ENCODE peak calls at places on chromosomes 7 and 10, in four cellular contexts. One of them, this sample, is unnamed.
A peak's percentile ranks its signal among the peaks of the same experiment; 100 is the strongest.

GRCh38 chr7:128860158-128861073 is 2.2 kb upstream of the ATP6V1F start:
- DNase-seq in fibroblast of lung: peak; percentile 78
- DNase-seq in RWPE2: no peak
- DNase-seq in upper lobe of right lung: no peak
- DNase-seq in this sample: no peak

GRCh38 chr7:142319970-142320369 is 62.1 kb upstream of the PRSS58 start:
- DNase-seq in upper lobe of right lung: no peak
- DNase-seq in RWPE2: no peak
- DNase-seq in fibroblast of lung: no peak
- DNase-seq in this sample: no peak

GRCh38 chr10:30017576-30017975 is 41.8 kb downstream of the JCAD start:
- DNase-seq in RWPE2: no peak
- DNase-seq in upper lobe of right lung: peak; percentile 5
- DNase-seq in fibroblast of lung: no peak
- DNase-seq in this sample: no peak

GRCh38 chr10:103915794-103916193 is 2.2 kb downstream of the STN1 start:
- DNase-seq in upper lobe of right lung: peak; percentile 61
- DNase-seq in RWPE2: no peak
- DNase-seq in fibroblast of lung: no peak
- DNase-seq in this sample: no peak

GRCh38 chr10:132163278-132163765 is 23.4 kb upstream of the DPYSL4 start:
- DNase-seq in upper lobe of right lung: no peak
- DNase-seq in fibroblast of lung: no peak
- DNase-seq in RWPE2: no peak
- DNase-seq in this sample: no peak

GRCh38 chr10:3931224-3931623 is 146.2 kb upstream of the KLF6 start:
- DNase-seq in fibroblast of lung: no peak
- DNase-seq in upper lobe of right lung: peak; percentile 50
- DNase-seq in RWPE2: no peak
- DNase-seq in this sample: no peak

GRCh38 chr7:96547371-96547811 is 162.3 kb downstream of the SEM1 start:
- DNase-seq in fibroblast of lung: no peak
- DNase-seq in RWPE2: no peak
- DNase-seq in upper lobe of right lung: no peak
- DNase-seq in this sample: no peak

GRCh38 chr7:115024276-115024675 is 102.4 kb downstream of the MDFIC start:
- DNase-seq in fibroblast of lung: no peak
- DNase-seq in RWPE2: no peak
- DNase-seq in upper lobe of right lung: no peak
- DNase-seq in this sample: no peak

GRCh38 chr10:96124230-96125141 is 5.6 kb upstream of the ZNF518A start:
- DNase-seq in upper lobe of right lung: peak; percentile 76
- DNase-seq in RWPE2: no peak
- DNase-seq in fibroblast of lung: peak; percentile 59
- DNase-seq in this sample: no peak

GRCh38 chr10:84902549-84902948 is 574.2 kb downstream of the CCSER2 start:
- DNase-seq in upper lobe of right lung: no peak
- DNase-seq in RWPE2: no peak
- DNase-seq in fibroblast of lung: no peak
- DNase-seq in this sample: no peak

GRCh38 chr10:23375366-23375765 is 30.8 kb upstream of the C10orf67 start:
- DNase-seq in fibroblast of lung: no peak
- DNase-seq in upper lobe of right lung: no peak
- DNase-seq in RWPE2: no peak
- DNase-seq in this sample: no peak

GRCh38 chr7:131546583-131547111 is 9.8 kb downstream of the PODXL start:
- DNase-seq in RWPE2: no peak
- DNase-seq in fibroblast of lung: no peak
- DNase-seq in upper lobe of right lung: no peak
- DNase-seq in this sample: no peak

GRCh38 chr10:80700252-80700651 is 162.6 kb downstream of the SH2D4B start:
- DNase-seq in upper lobe of right lung: no peak
- DNase-seq in fibroblast of lung: no peak
- DNase-seq in RWPE2: no peak
- DNase-seq in this sample: no peak

GRCh38 chr10:116669832-116670644 is 49.3 kb downstream of the PNLIPRP2 start:
- DNase-seq in RWPE2: no peak
- DNase-seq in fibroblast of lung: no peak
- DNase-seq in upper lobe of right lung: no peak
- DNase-seq in this sample: peak; percentile 61

GRCh38 chr7:39617010-39617409 is 6.4 kb upstream of the RALA start:
- DNase-seq in fibroblast of lung: no peak
- DNase-seq in RWPE2: no peak
- DNase-seq in upper lobe of right lung: no peak
- DNase-seq in this sample: no peak

GRCh38 chr10:21502371-21502765 is 23.1 kb downstream of the SKIDA1 start:
- DNase-seq in fibroblast of lung: no peak
- DNase-seq in upper lobe of right lung: no peak
- DNase-seq in RWPE2: no peak
- DNase-seq in this sample: no peak

GRCh38 chr10:62459072-62459471 is 84.9 kb downstream of the ZNF365 start:
- DNase-seq in RWPE2: no peak
- DNase-seq in fibroblast of lung: peak; percentile 75
- DNase-seq in upper lobe of right lung: no peak
- DNase-seq in this sample: no peak

GRCh38 chr7:82319674-82320118 is 123.9 kb downstream of the CACNA2D1 start:
- DNase-seq in RWPE2: no peak
- DNase-seq in upper lobe of right lung: peak; percentile 63
- DNase-seq in fibroblast of lung: peak; percentile 87
- DNase-seq in this sample: no peak

GRCh38 chr7:89975577-89975976 is 178.7 kb upstream of the STEAP1 start:
- DNase-seq in fibroblast of lung: no peak
- DNase-seq in RWPE2: no peak
- DNase-seq in upper lobe of right lung: no peak
- DNase-seq in this sample: no peak

GRCh38 chr7:98202367-98203195 is 8.7 kb upstream of the BHLHA15 start:
- DNase-seq in upper lobe of right lung: peak; percentile 56
- DNase-seq in fibroblast of lung: no peak
- DNase-seq in RWPE2: no peak
- DNase-seq in this sample: no peak

GRCh38 chr10:132011445-132011844 is 29.7 kb upstream of the BNIP3 start:
- DNase-seq in RWPE2: no peak
- DNase-seq in upper lobe of right lung: no peak
- DNase-seq in fibroblast of lung: no peak
- DNase-seq in this sample: no peak

GRCh38 chr7:129665013-129665401 is 53.5 kb downstream of the NRF1 start:
- DNase-seq in upper lobe of right lung: no peak
- DNase-seq in fibroblast of lung: peak; percentile 94
- DNase-seq in RWPE2: peak; percentile 90
- DNase-seq in this sample: no peak

GRCh38 chr7:91355680-91356435 is 91.6 kb downstream of the FZD1 start:
- DNase-seq in fibroblast of lung: no peak
- DNase-seq in upper lobe of right lung: no peak
- DNase-seq in RWPE2: no peak
- DNase-seq in this sample: no peak

GRCh38 chr7:147053761-147054160 is 937.2 kb downstream of the CNTNAP2 start:
- DNase-seq in RWPE2: no peak
- DNase-seq in upper lobe of right lung: no peak
- DNase-seq in fibroblast of lung: no peak
- DNase-seq in this sample: no peak

GRCh38 chr10:106479619-106480018 is 684.9 kb downstream of the SORCS1 start:
- DNase-seq in RWPE2: no peak
- DNase-seq in fibroblast of lung: no peak
- DNase-seq in upper lobe of right lung: no peak
- DNase-seq in this sample: no peak

GRCh38 chr10:132149261-132149660 is 37.5 kb upstream of the DPYSL4 start:
- DNase-seq in fibroblast of lung: no peak
- DNase-seq in upper lobe of right lung: no peak
- DNase-seq in RWPE2: no peak
- DNase-seq in this sample: no peak

GRCh38 chr7:27251513-27252306 is 9.1 kb downstream of the EVX1 start:
- DNase-seq in fibroblast of lung: no peak
- DNase-seq in upper lobe of right lung: no peak
- DNase-seq in RWPE2: no peak
- DNase-seq in this sample: no peak

GRCh38 chr10:106285199-106285598 is 879.3 kb downstream of the SORCS1 start:
- DNase-seq in RWPE2: no peak
- DNase-seq in fibroblast of lung: no peak
- DNase-seq in upper lobe of right lung: no peak
- DNase-seq in this sample: no peak

GRCh38 chr10:123093489-123093888 is 42.3 kb upstream of the HMX3 start:
- DNase-seq in RWPE2: no peak
- DNase-seq in upper lobe of right lung: no peak
- DNase-seq in fibroblast of lung: no peak
- DNase-seq in this sample: no peak

GRCh38 chr10:48450233-48450810 is 143.8 kb downstream of the MAPK8 start:
- DNase-seq in fibroblast of lung: no peak
- DNase-seq in RWPE2: peak; percentile 49
- DNase-seq in upper lobe of right lung: peak; percentile 62
- DNase-seq in this sample: no peak

GRCh38 chr10:68280750-68281149 is 48.8 kb upstream of the ATOH7 start:
- DNase-seq in fibroblast of lung: no peak
- DNase-seq in RWPE2: no peak
- DNase-seq in upper lobe of right lung: no peak
- DNase-seq in this sample: no peak

GRCh38 chr7:64992971-64993370 is 2.1 kb upstream of the ZNF117 start:
- DNase-seq in RWPE2: no peak
- DNase-seq in upper lobe of right lung: no peak
- DNase-seq in fibroblast of lung: no peak
- DNase-seq in this sample: no peak

GRCh38 chr7:466465-467191 is 53.0 kb downstream of the PDGFA start:
- DNase-seq in upper lobe of right lung: peak; percentile 40
- DNase-seq in fibroblast of lung: no peak
- DNase-seq in RWPE2: no peak
- DNase-seq in this sample: peak; percentile 38

GRCh38 chr10:131943021-131943814 is 38.5 kb downstream of the BNIP3 start:
- DNase-seq in upper lobe of right lung: peak; percentile 51
- DNase-seq in fibroblast of lung: peak; percentile 20
- DNase-seq in RWPE2: peak; percentile 25
- DNase-seq in this sample: peak; percentile 69

GRCh38 chr10:670990-671389 is 18.5 kb downstream of the DIP2C start:
- DNase-seq in RWPE2: no peak
- DNase-seq in fibroblast of lung: no peak
- DNase-seq in upper lobe of right lung: peak; percentile 52
- DNase-seq in this sample: no peak

GRCh38 chr10:93503075-93503474 is 6.7 kb downstream of the CEP55 start:
- DNase-seq in RWPE2: no peak
- DNase-seq in fibroblast of lung: no peak
- DNase-seq in upper lobe of right lung: no peak
- DNase-seq in this sample: no peak

GRCh38 chr10:23194966-23195845 is 3.1 kb downstream of the PTF1A start:
- DNase-seq in RWPE2: no peak
- DNase-seq in fibroblast of lung: no peak
- DNase-seq in upper lobe of right lung: no peak
- DNase-seq in this sample: no peak

GRCh38 chr10:110057461-110057860 is 49.7 kb downstream of the ADD3 start:
- DNase-seq in RWPE2: no peak
- DNase-seq in upper lobe of right lung: no peak
- DNase-seq in fibroblast of lung: no peak
- DNase-seq in this sample: no peak
- H3K4me3 ChIP-seq in RWPE2: no peak overlapping the region
- H3K4me3 ChIP-seq in upper lobe of right lung: no peak overlapping the region
- H3K4me3 ChIP-seq in fibroblast of lung: no peak overlapping the region
- H3K4me3 ChIP-seq in this sample: no peak overlapping the region

DNA sequence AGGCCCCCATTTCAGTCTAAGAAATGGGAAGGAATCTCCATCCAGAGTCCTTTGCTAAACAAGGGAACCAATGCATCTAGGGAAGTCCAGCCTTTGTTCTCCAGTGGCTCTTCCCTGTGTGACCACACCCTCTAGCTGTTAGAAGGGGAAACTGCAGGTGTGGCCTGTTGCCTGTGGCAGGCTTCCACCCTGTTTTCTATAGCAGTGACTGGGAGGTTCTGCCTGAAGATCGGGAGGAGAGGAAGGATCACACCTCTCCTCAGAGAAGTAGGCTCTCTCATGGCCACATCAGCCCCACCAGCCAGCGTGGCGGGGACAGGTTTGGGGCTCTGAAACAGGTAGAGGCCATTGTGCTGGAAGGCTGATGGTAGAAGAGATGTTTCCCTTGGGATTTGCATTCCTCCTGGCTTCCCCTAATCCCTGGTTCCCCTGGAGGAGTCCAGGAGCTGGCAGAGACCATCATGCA is 47.7 kb upstream of the TRIM8 start:
- DNase-seq in upper lobe of right lung: no peak
- DNase-seq in fibroblast of lung: peak; percentile 54
- DNase-seq in RWPE2: no peak
- DNase-seq in this sample: no peak
- TF ChIP-seq CTCF in upper lobe of right lung: peak; percentile 69
- TF ChIP-seq CTCF in fibroblast of lung: peak; percentile 69
- TF ChIP-seq CTCF in RWPE2: peak; percentile 89
- TF ChIP-seq CTCF in this sample: peak; percentile 36

GRCh38 chr7:157487046-157487770 is 150.4 kb downstream of the DNAJB6 start:
- DNase-seq in upper lobe of right lung: no peak
- DNase-seq in RWPE2: no peak
- DNase-seq in fibroblast of lung: no peak
- DNase-seq in this sample: no peak

GRCh38 chr7:157490465-157490912 is 153.7 kb downstream of the DNAJB6 start:
- DNase-seq in fibroblast of lung: peak; percentile 45
- DNase-seq in upper lobe of right lung: peak; percentile 53
- DNase-seq in RWPE2: no peak
- DNase-seq in this sample: no peak

GRCh38 chr7:157488966-157489365 is 152.2 kb downstream of the DNAJB6 start:
- DNase-seq in upper lobe of right lung: no peak
- DNase-seq in fibroblast of lung: no peak
- DNase-seq in RWPE2: no peak
- DNase-seq in this sample: no peak

GRCh38 chr7:157485961-157486510 is 149.2 kb downstream of the DNAJB6 start:
- DNase-seq in RWPE2: no peak
- DNase-seq in fibroblast of lung: no peak
- DNase-seq in upper lobe of right lung: no peak
- DNase-seq in this sample: no peak

DNA sequence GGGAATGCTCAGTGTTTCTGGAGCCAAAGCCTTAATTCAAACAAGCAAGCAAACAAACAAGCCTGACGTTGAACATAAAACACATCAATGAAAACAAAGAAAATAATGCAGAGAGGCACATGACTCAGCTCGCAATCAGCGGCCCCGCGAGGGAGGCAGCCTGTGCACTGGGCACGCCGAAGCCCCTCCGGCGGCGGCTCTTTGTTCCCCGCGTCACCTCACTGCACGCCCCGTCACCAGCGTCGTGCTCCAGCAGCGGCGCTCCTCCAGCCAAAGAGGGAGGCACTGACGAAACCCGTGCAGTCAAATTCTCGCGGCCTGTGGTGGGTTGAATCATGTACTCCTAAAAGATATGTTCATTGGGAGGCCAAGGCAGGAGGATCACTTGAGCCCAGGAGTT is 151.5 kb downstream of the DNAJB6 start:
- DNase-seq in fibroblast of lung: no peak
- DNase-seq in upper lobe of right lung: no peak
- DNase-seq in RWPE2: no peak
- DNase-seq in this sample: no peak
- H3K4me3 ChIP-seq in fibroblast of lung: no peak overlapping the region
- H3K4me3 ChIP-seq in upper lobe of right lung: no peak overlapping the region
- H3K4me3 ChIP-seq in RWPE2: no peak overlapping the region
- H3K4me3 ChIP-seq in this sample: no peak overlapping the region

DNA sequence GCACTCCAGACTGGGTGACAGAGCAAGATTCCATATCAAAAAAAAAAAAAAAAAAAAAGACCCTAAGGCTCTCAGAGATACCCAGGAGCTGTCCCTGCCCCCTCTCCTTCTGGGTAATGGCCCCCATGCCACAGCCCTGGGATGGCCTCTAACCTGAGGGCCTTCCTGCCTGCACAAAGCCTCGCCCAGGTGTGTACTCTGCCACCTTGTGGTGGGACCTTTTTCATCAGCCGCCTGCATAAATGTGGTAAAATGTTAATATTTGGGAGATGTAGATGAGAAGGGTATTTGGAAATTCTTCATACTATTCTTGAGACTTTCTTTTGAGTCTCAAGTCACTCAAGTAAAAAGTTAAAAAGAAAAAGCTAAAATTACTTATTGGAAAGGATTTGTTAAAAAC is 46.3 kb upstream of the RNF216 start:
- DNase-seq in upper lobe of right lung: no peak
- DNase-seq in RWPE2: no peak
- DNase-seq in fibroblast of lung: peak; percentile 2
- DNase-seq in this sample: no peak
- TF ChIP-seq CTCF in upper lobe of right lung: peak; percentile 51
- TF ChIP-seq CTCF in RWPE2: peak; percentile 42
- TF ChIP-seq CTCF in fibroblast of lung: peak; percentile 48
- TF ChIP-seq CTCF in this sample: no peak